ENCODE peak calls at places on chromosomes 4 and X, in six cellular contexts. K is epithelial cell of esophagus, T is progenitor cell of endocrine pancreas, D is HFFc6, S is B cell, C is retinal pigment epithelial cell. G is an unnamed sample.

GRCh38 chr4:73883306-73883705 is 14.1 kb downstream of the CXCL1 start:
- DNase-seq in K (peak), T (no peak), D (peak), S (no peak), C (no peak), G (no peak)

GRCh38 chr4:8510191-8510590 is 69.6 kb downstream of the TRMT44 start:
- DNase-seq in K (no peak), T (no peak), D (no peak), S (no peak), C (no peak), G (no peak)

GRCh38 chr4:102047616-102048015 is 257.1 kb downstream of the BANK1 start:
- DNase-seq in K (no peak), T (no peak), D (no peak), S (no peak), C (no peak), G (no peak)

GRCh38 chrX:40318796-40319195 is 221.0 kb upstream of the BCOR start:
- DNase-seq in K (no peak), T (no peak), D (no peak), S (no peak), C (no peak), G (no peak)

GRCh38 chrX:147180886-147181285 is 366.3 kb upstream of the CXorf51A start:
- DNase-seq in K (no peak), T (no peak), D (no peak), S (no peak), C (no peak), G (no peak)

GRCh38 chr4:99134586-99134985 is 9.5 kb downstream of the ADH4 start:
- DNase-seq in K (no peak), T (no peak), D (no peak), S (no peak), C (no peak), G (no peak)

GRCh38 chrX:16930392-16930791 is 16.1 kb upstream of the REPS2 start:
- DNase-seq in K (no peak), T (no peak), D (no peak), S (no peak), C (no peak), G (no peak)

GRCh38 chrX:97372006-97372766 is 488.5 kb downstream of the RPA4 start:
- DNase-seq in K (no peak), T (no peak), D (no peak), S (no peak), C (peak), G (no peak)

GRCh38 chrX:42664706-42665105 is 113.3 kb downstream of the PPP1R2C start:
- DNase-seq in K (no peak), T (no peak), D (no peak), S (no peak), C (no peak), G (no peak)

GRCh38 chrX:102712216-102712966 is at the start of gene GPRASP2:
- DNase-seq in K (peak), T (peak), D (peak), S (no peak), C (no peak), G (no peak)

GRCh38 chrX:107738272-107738671 is 37.3 kb downstream of the TSC22D3 start:
- DNase-seq in K (no peak), T (no peak), D (no peak), S (no peak), C (no peak), G (no peak)

GRCh38 chrX:56233682-56234081 is 1.5 kb downstream of the KLF8 start:
- DNase-seq in K (peak), T (no peak), D (no peak), S (no peak), C (no peak), G (peak)

GRCh38 chr4:145481164-145481941 is at the start of gene SMAD1:
- DNase-seq in K (peak), T (peak), D (peak), S (peak), C (peak), G (peak)

GRCh38 chrX:19893722-19894121 is 6.3 kb upstream of the SH3KBP1 start:
- DNase-seq in K (peak), T (no peak), D (peak), S (no peak), C (no peak), G (no peak)

GRCh38 chr4:164442167-164442566 is 311.8 kb upstream of the SMIM31 start:
- DNase-seq in K (peak), T (no peak), D (no peak), S (no peak), C (no peak), G (no peak)

GRCh38 chr4:52369649-52370048 is 289.5 kb downstream of the USP46 start:
- DNase-seq in K (peak), T (no peak), D (peak), S (no peak), C (no peak), G (no peak)

GRCh38 chr4:82372502-82372873 is 1.3 kb downstream of the HNRNPD start:
- DNase-seq in K (peak), T (no peak), D (peak), S (no peak), C (no peak), G (peak)

GRCh38 chrX:128846385-128846784 is 676.9 kb downstream of the SMARCA1 start:
- DNase-seq in K (no peak), T (no peak), D (no peak), S (no peak), C (no peak), G (no peak)

GRCh38 chr4:74751856-74752255 is 42.5 kb downstream of the BTC start:
- DNase-seq in K (no peak), T (no peak), D (no peak), S (no peak), C (no peak), G (no peak)

GRCh38 chr4:70737006-70737405 is 15.2 kb downstream of the RUFY3 start:
- DNase-seq in K (no peak), T (no peak), D (no peak), S (no peak), C (no peak), G (no peak)

GRCh38 chrX:70208479-70208878 is 26.0 kb upstream of the AWAT1 start:
- DNase-seq in K (no peak), T (no peak), D (no peak), S (no peak), C (no peak), G (no peak)

GRCh38 chr4:69984030-69984443 is 11.7 kb upstream of the STATH start:
- DNase-seq in K (peak), T (no peak), D (no peak), S (no peak), C (peak), G (no peak)

GRCh38 chr4:103207673-103208072 is 9.5 kb upstream of the CENPE start:
- DNase-seq in K (peak), T (no peak), D (no peak), S (no peak), C (no peak), G (no peak)

GRCh38 chr4:103201254-103201653 is 3.1 kb upstream of the CENPE start:
- DNase-seq in K (no peak), T (no peak), D (no peak), S (no peak), C (no peak), G (no peak)

GRCh38 chr4:103201724-103202123 is 3.6 kb upstream of the CENPE start:
- DNase-seq in K (no peak), T (no peak), D (no peak), S (no peak), C (no peak), G (no peak)

GRCh38 chr4:103199009-103199408 is 866 bp upstream of the CENPE start:
- DNase-seq in K (no peak), T (no peak), D (no peak), S (no peak), C (no peak), G (no peak)

DNA sequence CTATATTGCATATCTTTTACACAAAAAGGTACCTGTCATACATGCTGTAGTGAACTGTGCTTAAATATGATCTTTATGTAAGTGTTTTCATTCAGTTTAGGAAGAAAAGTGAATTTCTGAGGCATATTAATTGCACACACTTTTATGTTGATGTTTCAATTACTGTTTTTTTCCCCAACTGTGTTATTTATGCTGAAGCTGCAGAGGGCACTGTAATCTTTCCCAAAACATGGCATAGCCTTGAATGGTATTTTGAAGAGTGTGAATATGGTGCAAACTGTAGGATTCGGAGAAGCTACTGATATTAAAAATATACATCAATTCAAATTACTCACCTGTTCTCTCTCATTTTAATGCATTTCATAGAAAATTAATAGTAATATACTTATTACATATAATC is 6.0 kb upstream of the CENPE start:
- DNase-seq in K (peak), T (no peak), D (peak), S (no peak), C (no peak), G (no peak)
- TF ChIP-seq CTCF in K (peak), T (peak), D (peak), S (no peak), C (peak), G (no peak)

GRCh38 chrX:25022499-25023325 is 6.9 kb upstream of the ARX start:
- DNase-seq in K (no peak), T (no peak), D (no peak), S (no peak), C (no peak), G (no peak)
- TF ChIP-seq CTCF in K (no peak), T (peak), D (peak), S (no peak), C (peak), G (no peak)

GRCh38 chr4:84470204-84470785 is 28.8 kb downstream of the NKX6-1 start:
- DNase-seq in K (no peak), T (no peak), D (no peak), S (no peak), C (no peak), G (no peak)
- TF ChIP-seq CTCF in K (no peak), T (no peak), D (peak), S (no peak), C (no peak), G (no peak)

GRCh38 chrX:106039920-106040319 is 1.4 kb upstream of the SERPINA7 start:
- DNase-seq in K (peak), T (no peak), D (no peak), S (no peak), C (no peak), G (no peak)
- TF ChIP-seq CTCF in K (peak), T (peak), D (peak), S (no peak), C (peak), G (no peak)

G was measured in gastrocnemius medialis.